ENCODE peak calls at places on chromosomes 16 and 17, in nine cellular contexts. E is substantia nigra, Y is cardiac muscle cell, Q is A673, T is mesendoderm, M is OCI-LY7, A is small intestine, D is uterus, P is ovary. N is an unnamed sample.

GRCh38 chr17:57810740-57811632 is 38.9 kb downstream of the MRPS23 start:
- DNase-seq in E (no peak), Y (no peak), Q (peak), T (no peak), M (no peak), A (no peak), D (peak), P (peak), N (peak)

GRCh38 chr16:67468731-67469130 is 12.2 kb downstream of the ATP6V0D1 start:
- DNase-seq in E (no peak), Y (no peak), Q (no peak), T (no peak), M (no peak), A (no peak), D (no peak), P (no peak), N (no peak)

GRCh38 chr16:53955221-53955875 is 251.4 kb downstream of the FTO start:
- DNase-seq in E (no peak), Y (no peak), Q (no peak), T (no peak), M (no peak), A (no peak), D (no peak), P (no peak), N (no peak)

GRCh38 chr17:56737741-56738161 is 96.0 kb downstream of the C17orf67 start:
- DNase-seq in E (no peak), Y (peak), Q (no peak), T (peak), M (no peak), A (peak), D (no peak), P (no peak), N (no peak)

GRCh38 chr16:31334934-31335333 is 20.0 kb upstream of the ITGAX start:
- DNase-seq in E (no peak), Y (no peak), Q (no peak), T (no peak), M (no peak), A (no peak), D (no peak), P (no peak), N (no peak)

GRCh38 chr16:57380671-57381462 is 8.6 kb downstream of the CX3CL1 start:
- DNase-seq in E (no peak), Y (no peak), Q (no peak), T (no peak), M (no peak), A (no peak), D (no peak), P (no peak), N (no peak)

GRCh38 chr17:17798573-17799255 is 38.1 kb downstream of the SREBF1 start:
- DNase-seq in E (no peak), Y (no peak), Q (no peak), T (no peak), M (no peak), A (no peak), D (no peak), P (no peak), N (no peak)

GRCh38 chr16:88502371-88502770 is 49.3 kb downstream of the ZFPM1 start:
- DNase-seq in E (no peak), Y (no peak), Q (no peak), T (no peak), M (no peak), A (no peak), D (no peak), P (no peak), N (no peak)

GRCh38 chr17:37614391-37614790 is 5.2 kb upstream of the SYNRG start:
- DNase-seq in E (no peak), Y (no peak), Q (no peak), T (no peak), M (no peak), A (no peak), D (no peak), P (no peak), N (no peak)

GRCh38 chr16:67055712-67056487 is 27.0 kb downstream of the CBFB start:
- DNase-seq in E (no peak), Y (no peak), Q (peak), T (no peak), M (no peak), A (peak), D (no peak), P (no peak), N (no peak)

GRCh38 chr17:42894283-42895184 is 6.1 kb upstream of the G6PC1 start:
- DNase-seq in E (no peak), Y (no peak), Q (no peak), T (no peak), M (no peak), A (peak), D (no peak), P (no peak), N (no peak)

GRCh38 chr17:82226170-82226808 is 2.6 kb upstream of the SLC16A3 start:
- DNase-seq in E (no peak), Y (no peak), Q (no peak), T (no peak), M (no peak), A (no peak), D (peak), P (no peak), N (peak)

GRCh38 chr17:59527325-59527917 is 38.0 kb upstream of the DHX40 start:
- DNase-seq in E (no peak), Y (no peak), Q (no peak), T (peak), M (no peak), A (no peak), D (no peak), P (no peak), N (no peak)

DNA sequence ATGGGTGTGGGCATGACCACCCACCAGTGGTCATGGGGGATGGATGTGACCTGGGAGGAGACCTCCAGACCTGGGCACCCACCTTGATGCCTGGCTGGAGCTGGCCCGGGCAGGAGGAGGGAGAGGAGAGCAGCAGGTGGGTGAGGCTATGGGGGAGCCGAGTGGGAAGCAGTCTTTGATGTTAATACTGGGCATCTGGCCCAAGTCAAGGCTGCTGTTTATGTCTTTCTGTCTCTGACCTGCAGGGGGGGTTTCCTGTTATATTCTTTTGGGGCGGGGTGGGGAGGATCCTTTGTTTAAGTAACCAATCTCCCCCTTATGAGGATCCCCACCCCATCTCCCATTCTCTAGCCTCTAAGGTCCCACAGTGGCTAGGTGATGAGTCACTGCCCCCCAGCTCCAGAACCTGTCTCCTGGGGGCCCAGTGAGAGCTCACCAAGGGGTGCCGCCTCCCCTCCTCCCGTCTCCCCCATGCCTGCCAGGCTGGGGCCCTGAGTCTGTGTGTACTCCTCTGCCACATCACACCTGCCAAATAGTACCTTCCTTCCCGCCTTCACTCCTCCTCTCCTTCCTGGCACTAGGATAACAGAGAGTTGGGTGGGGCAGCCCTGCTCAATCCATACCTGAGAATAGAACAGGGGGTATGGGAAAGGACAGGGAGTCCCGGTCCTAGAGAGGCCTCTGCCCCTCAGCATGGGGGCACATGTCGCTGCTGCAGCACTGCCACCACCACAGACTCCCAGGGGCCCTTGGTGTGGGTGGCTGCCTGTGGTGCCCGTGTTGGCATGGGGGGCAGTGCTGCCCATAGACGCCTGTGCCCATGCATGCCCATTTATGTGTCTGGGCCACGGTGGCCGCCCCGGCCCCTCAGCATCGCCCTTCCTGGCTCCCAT is 7.2 kb downstream of the THRA start:
- DNase-seq in E (no peak), Y (no peak), Q (peak), T (no peak), M (peak), A (peak), D (peak), P (peak), N (no peak)
- H3K27ac ChIP-seq in E (peak), Y (peak), Q (peak), T (no peak), M (no peak), A (peak), D (peak), P (peak), N (peak)

GRCh38 chr17:74603746-74604145 is 11.7 kb upstream of the CD300LD start:
- DNase-seq in E (no peak), Y (no peak), Q (no peak), T (no peak), M (peak), A (no peak), D (no peak), P (no peak), N (no peak)

GRCh38 chr17:74604200-74604599 is 12.1 kb upstream of the CD300LD start:
- DNase-seq in E (no peak), Y (no peak), Q (no peak), T (no peak), M (peak), A (no peak), D (no peak), P (no peak), N (no peak)

GRCh38 chr17:74601944-74602572 is 10.0 kb upstream of the CD300LD start:
- DNase-seq in E (no peak), Y (peak), Q (peak), T (peak), M (peak), A (peak), D (no peak), P (no peak), N (no peak)

GRCh38 chr17:74604748-74605147 is 12.7 kb upstream of the CD300LD start:
- DNase-seq in E (no peak), Y (no peak), Q (no peak), T (no peak), M (no peak), A (no peak), D (no peak), P (no peak), N (no peak)

GRCh38 chr17:74603032-74603635 is 11.1 kb upstream of the CD300LD start:
- DNase-seq in E (no peak), Y (no peak), Q (no peak), T (no peak), M (no peak), A (no peak), D (no peak), P (no peak), N (no peak)
- H3K27ac ChIP-seq in E (no peak), Y (no peak), Q (no peak), T (no peak), M (no peak), A (no peak), D (no peak), P (no peak), N (no peak)

GRCh38 chr17:66412857-66413563 is 110.6 kb downstream of the PRKCA start:
- DNase-seq in E (no peak), Y (no peak), Q (no peak), T (no peak), M (peak), A (no peak), D (no peak), P (no peak), N (no peak)
- H3K27ac ChIP-seq in E (no peak), Y (no peak), Q (no peak), T (no peak), M (no peak), A (peak), D (no peak), P (no peak), N (no peak)

GRCh38 chr16:73794936-73795335 is 501.7 kb upstream of the PSMD7 start:
- DNase-seq in E (no peak), Y (no peak), Q (no peak), T (no peak), M (no peak), A (no peak), D (no peak), P (peak), N (peak)
- H3K27ac ChIP-seq in E (no peak), Y (no peak), Q (no peak), T (no peak), M (no peak), A (no peak), D (no peak), P (no peak), N (peak)

GRCh38 chr16:12191102-12191501 is 214.6 kb downstream of the SNX29 start:
- DNase-seq in E (no peak), Y (no peak), Q (no peak), T (no peak), M (no peak), A (no peak), D (no peak), P (no peak), N (no peak)
- H3K27ac ChIP-seq in E (no peak), Y (no peak), Q (no peak), T (no peak), M (no peak), A (no peak), D (no peak), P (no peak), N (no peak)

N was measured in tibial artery.